ENCODE peak calls at places on chromosome 3, in seven cellular contexts. B, Y, V, D, H, J and U are unnamed samples.

GRCh38 chr3:36965440-36965839 is 20.6 kb upstream of the TRANK1 start:
- DNase-seq in D (no peak), J (no peak), V (peak), H (no peak), Y (no peak), B (no peak), U (no peak)

GRCh38 chr3:192106528-192106927 is 620.8 kb downstream of the FGF12 start:
- DNase-seq in J (no peak), H (no peak), B (no peak), D (no peak), V (no peak), Y (no peak), U (no peak)

GRCh38 chr3:159860269-159860668 is 128.4 kb upstream of the IL12A start:
- DNase-seq in J (no peak), V (no peak), D (no peak), B (no peak), H (no peak), Y (no peak), U (no peak)

GRCh38 chr3:18432752-18433151 is 7.6 kb upstream of the SATB1 start:
- DNase-seq in Y (no peak), V (no peak), B (no peak), H (no peak), D (no peak), J (no peak), U (no peak)

GRCh38 chr3:186772281-186772885 is 11.0 kb upstream of the EIF4A2 start:
- DNase-seq in H (no peak), J (no peak), D (no peak), Y (no peak), V (no peak), B (no peak), U (no peak)

GRCh38 chr3:146117406-146118285 is 43.3 kb downstream of the PLOD2 start:
- DNase-seq in Y (no peak), J (peak), B (no peak), H (peak), D (no peak), V (peak), U (no peak)

GRCh38 chr3:58325525-58325992 is 7.1 kb upstream of the PXK start:
- DNase-seq in D (no peak), V (no peak), Y (no peak), B (no peak), J (peak), H (no peak), U (no peak)

GRCh38 chr3:15637131-15637951 is 35.8 kb downstream of the BTD start:
- DNase-seq in V (no peak), D (no peak), B (peak), Y (no peak), J (peak), H (peak), U (no peak)

GRCh38 chr3:187714404-187714979 is 12.1 kb upstream of the RTP2 start:
- DNase-seq in H (peak), V (peak), Y (peak), J (peak), B (peak), D (peak), U (no peak)

GRCh38 chr3:195891431-195892104 is 16.8 kb downstream of the TNK2 start:
- DNase-seq in H (no peak), V (no peak), J (no peak), Y (no peak), B (no peak), D (no peak), U (no peak)

GRCh38 chr3:140595295-140595694 is 82.6 kb upstream of the TRIM42 start:
- DNase-seq in J (peak), B (no peak), H (peak), Y (no peak), D (no peak), V (peak), U (no peak)

GRCh38 chr3:68306571-68306970 is 625.8 kb downstream of the TAFA4 start:
- DNase-seq in V (no peak), Y (peak), B (peak), D (peak), J (no peak), H (no peak), U (no peak)

GRCh38 chr3:27228805-27229204 is 140.4 kb downstream of the NEK10 start:
- DNase-seq in D (no peak), J (no peak), Y (no peak), B (no peak), H (no peak), V (no peak), U (no peak)
- TF ChIP-seq CTCF in D (no peak), J (peak), Y (no peak), B (peak), H (no peak), V (no peak), U (no peak)

GRCh38 chr3:65915477-65915876 is 123.2 kb downstream of the MAGI1 start:
- DNase-seq in H (no peak), V (no peak), Y (no peak), J (no peak), B (no peak), D (no peak), U (no peak)

GRCh38 chr3:65912647-65913046 is 126.1 kb downstream of the MAGI1 start:
- DNase-seq in Y (no peak), B (no peak), V (no peak), D (no peak), H (no peak), J (no peak), U (no peak)

GRCh38 chr3:65914032-65914739 is 124.5 kb downstream of the MAGI1 start:
- DNase-seq in B (no peak), V (no peak), H (no peak), D (no peak), Y (no peak), J (peak), U (no peak)

GRCh38 chr3:65919841-65920240 is 118.9 kb downstream of the MAGI1 start:
- DNase-seq in V (no peak), B (no peak), D (no peak), H (peak), Y (no peak), J (no peak), U (no peak)

GRCh38 chr3:65914740-65915366 is 123.9 kb downstream of the MAGI1 start:
- DNase-seq in B (no peak), J (peak), V (no peak), Y (no peak), H (no peak), D (no peak), U (no peak)
- TF ChIP-seq CTCF in B (no peak), J (no peak), V (peak), Y (no peak), H (peak), D (no peak), U (peak)

DNA sequence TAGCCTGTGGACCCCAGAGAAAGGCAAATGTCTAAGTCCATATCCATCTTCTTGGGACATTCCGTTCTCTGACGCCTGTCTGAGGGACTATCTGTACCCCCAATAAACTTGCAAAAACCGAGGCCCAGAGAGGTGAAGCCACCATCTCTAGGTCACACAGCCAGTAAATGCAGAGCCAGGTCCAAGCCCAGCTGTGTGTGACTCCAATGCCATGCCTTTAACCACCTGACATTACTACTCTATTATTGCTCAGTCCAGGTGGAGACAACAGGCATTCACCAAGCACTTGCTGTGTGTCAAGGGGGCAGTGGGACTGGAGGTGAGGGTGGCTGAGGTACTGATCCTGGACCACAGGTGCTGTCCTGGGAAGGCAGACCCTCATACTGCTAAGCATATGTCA is 25.4 kb downstream of the CYP8B1 start:
- DNase-seq in V (no peak), D (no peak), J (no peak), B (no peak), H (no peak), Y (no peak), U (no peak)
- TF ChIP-seq CTCF in V (no peak), D (no peak), J (no peak), B (no peak), H (no peak), Y (no peak), U (no peak)

GRCh38 chr3:120326784-120327183 is 22.4 kb downstream of the LRRC58 start:
- DNase-seq in Y (no peak), H (no peak), B (no peak), V (no peak), J (no peak), D (no peak), U (no peak)
- TF ChIP-seq CTCF in Y (no peak), H (no peak), B (no peak), V (no peak), J (no peak), D (no peak), U (no peak)

GRCh38 chr3:176916777-176917176 is 280.5 kb downstream of the TBL1XR1 start:
- DNase-seq in Y (no peak), D (no peak), V (peak), B (no peak), J (no peak), H (no peak), U (no peak)
- TF ChIP-seq CTCF in Y (no peak), D (no peak), V (no peak), B (no peak), J (no peak), H (no peak), U (no peak)

DNA sequence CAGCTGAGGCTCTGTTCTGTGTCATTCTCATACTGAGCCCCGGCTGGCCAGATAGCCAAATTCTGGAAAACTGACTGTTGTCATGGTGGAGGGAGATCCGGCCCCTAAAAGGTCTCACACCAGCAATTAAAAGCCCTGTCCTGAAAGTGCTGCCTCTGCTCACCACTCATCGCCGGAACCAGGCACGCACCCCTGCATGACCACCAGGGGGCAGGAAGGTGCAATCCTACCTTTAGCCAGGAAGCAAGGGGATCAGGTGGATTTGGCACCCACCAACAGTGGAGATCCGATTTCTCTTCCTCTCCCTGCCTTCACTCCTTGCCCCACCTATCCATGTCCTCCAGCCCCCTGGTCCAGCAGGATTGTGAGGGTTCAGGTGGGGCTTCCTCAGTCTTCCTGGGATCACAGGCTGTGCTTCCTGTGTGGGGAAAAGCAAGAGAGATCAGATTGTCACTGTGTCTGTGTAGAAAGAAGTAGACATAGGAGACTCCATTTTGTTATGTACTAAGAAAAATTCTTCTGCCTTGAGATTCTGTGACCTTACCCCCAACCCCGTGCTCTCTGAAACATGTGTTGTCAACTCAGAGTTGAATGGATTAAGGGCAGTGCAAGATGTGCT is 16.1 kb upstream of the CACNA2D2 start:
- DNase-seq in Y (peak), B (peak), J (peak), V (peak), H (peak), D (peak), U (no peak)
- TF ChIP-seq CTCF in Y (peak), B (peak), J (peak), V (peak), H (peak), D (peak), U (peak)

DNA sequence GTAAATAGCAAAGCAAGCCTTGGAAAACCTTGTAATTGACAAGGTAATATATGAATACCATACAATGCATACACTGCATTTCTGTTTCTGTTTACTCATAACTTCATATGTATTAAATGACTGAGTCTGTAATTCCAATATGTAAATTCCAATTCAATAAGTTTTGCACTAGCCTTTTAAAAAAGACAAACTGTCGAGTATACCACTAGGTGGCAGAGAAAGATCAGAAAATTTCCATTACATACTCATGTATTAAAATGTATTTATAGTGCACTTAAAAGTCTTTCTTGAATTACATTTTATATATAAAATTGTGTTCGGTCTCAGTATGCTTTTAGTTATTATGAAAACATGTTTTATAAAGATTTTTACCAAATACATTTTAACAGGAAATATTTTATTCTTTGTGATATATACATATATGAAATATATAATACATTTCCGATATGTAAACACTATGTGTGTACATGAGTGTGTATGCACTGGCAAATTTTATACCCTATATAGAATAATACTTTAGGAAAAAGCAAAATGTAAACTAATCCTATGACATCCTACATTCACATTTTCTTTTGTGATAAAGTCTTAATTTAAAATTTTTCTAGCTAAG is 216.8 kb downstream of the VGLL3 start:
- DNase-seq in Y (peak), H (peak), D (no peak), J (peak), V (peak), B (no peak), U (no peak)
- TF ChIP-seq CTCF in Y (no peak), H (peak), D (no peak), J (peak), V (peak), B (peak), U (peak)

GRCh38 chr3:76724075-76724474 is 315.8 kb upstream of the ROBO2 start:
- DNase-seq in D (no peak), J (no peak), V (no peak), H (no peak), B (no peak), Y (no peak), U (no peak)
- TF ChIP-seq CTCF in D (no peak), J (peak), V (no peak), H (no peak), B (no peak), Y (no peak), U (no peak)